ENCODE peak calls at places on chromosome 10, in eight cellular contexts. U is T-helper 1 cell; Y is astrocyte of the spinal cord; I is erythroblast; H is activated CD4-positive, CD25-positive, alpha-beta regulatory T cell treated with anti-CD3 and anti-CD28 coated beads, Interleukin-2, amount 50 U/mL, for 72 hours; V is foreskin fibroblast; F is NCI-H1105 treated with DMSO at 0.1 percent for 48 hours; C is central memory CD4-positive, alpha-beta T cell. M is an unnamed sample.

GRCh38 chr10:91194497-91195179 is 25.8 kb upstream of the PCGF5 start:
- DNase-seq in U (no peak), Y (peak; percentile 65), I (no peak), H (no peak), V (peak; percentile 78), F (no peak), C (no peak), M (peak; percentile 46)

GRCh38 chr10:119521443-119522204 is 20.9 kb downstream of the RGS10 start:
- DNase-seq in U (no peak), Y (peak; percentile 58), I (no peak), H (no peak), V (peak; percentile 81), F (no peak), C (no peak), M (peak; percentile 85)

GRCh38 chr10:121406823-121407545 is 191.3 kb downstream of the FGFR2 start:
- DNase-seq in U (no peak), Y (peak; percentile 5), I (no peak), H (no peak), V (no peak), F (no peak), C (no peak), M (no peak)

GRCh38 chr10:36441557-36441956 is 683.8 kb upstream of the ANKRD30A start:
- DNase-seq in U (no peak), Y (no peak), I (no peak), H (no peak), V (no peak), F (no peak), C (no peak), M (no peak)

GRCh38 chr10:28906934-28907333 is 229.6 kb downstream of the BAMBI start:
- DNase-seq in U (no peak), Y (no peak), I (no peak), H (no peak), V (no peak), F (no peak), C (no peak), M (peak; percentile 21)

GRCh38 chr10:109456566-109457361 is 466.5 kb downstream of the XPNPEP1 start:
- DNase-seq in U (no peak), Y (no peak), I (no peak), H (no peak), V (no peak), F (no peak), C (no peak), M (no peak)

GRCh38 chr10:48497965-48498770 is 106.7 kb downstream of the ARHGAP22 start:
- DNase-seq in U (no peak), Y (no peak), I (no peak), H (no peak), V (no peak), F (no peak), C (no peak), M (no peak)

GRCh38 chr10:93124580-93125318 is 51.1 kb downstream of the CYP26A1 start:
- DNase-seq in U (no peak), Y (no peak), I (no peak), H (no peak), V (no peak), F (no peak), C (peak; percentile 39), M (no peak)

GRCh38 chr10:74213571-74214162 is 62.6 kb downstream of the ADK start:
- DNase-seq in U (peak; percentile 30), Y (peak; percentile 63), I (peak; percentile 50), H (no peak), V (peak; percentile 79), F (peak; percentile 8), C (peak; percentile 32), M (peak; percentile 62)

GRCh38 chr10:83991986-83992753 is 147.1 kb upstream of the GHITM start:
- DNase-seq in U (no peak), Y (no peak), I (peak; percentile 15), H (no peak), V (no peak), F (peak; percentile 2), C (no peak), M (no peak)

GRCh38 chr10:35480150-35480549 is 125.0 kb upstream of the GJD4 start:
- DNase-seq in U (no peak), Y (no peak), I (no peak), H (no peak), V (no peak), F (no peak), C (no peak), M (no peak)

GRCh38 chr10:121527690-121528089 is 70.6 kb downstream of the FGFR2 start:
- DNase-seq in U (no peak), Y (peak; percentile 76), I (no peak), H (no peak), V (no peak), F (peak; percentile 13), C (no peak), M (no peak)

GRCh38 chr10:43192824-43193223 is 54.6 kb downstream of the CSGALNACT2 start:
- DNase-seq in U (no peak), Y (no peak), I (peak; percentile 32), H (no peak), V (peak; percentile 31), F (no peak), C (no peak), M (no peak)

GRCh38 chr10:92690211-92691041 is 671 bp downstream of the HHEX start:
- DNase-seq in U (peak; percentile 75), Y (peak; percentile 73), I (peak; percentile 58), H (peak; percentile 68), V (peak; percentile 85), F (peak; percentile 10), C (peak; percentile 49), M (peak; percentile 74)

GRCh38 chr10:84818956-84819355 is 490.6 kb downstream of the CCSER2 start:
- DNase-seq in U (no peak), Y (no peak), I (no peak), H (no peak), V (no peak), F (peak; percentile 32), C (no peak), M (no peak)

GRCh38 chr10:73837072-73837471 is 25.7 kb upstream of the NDST2 start:
- DNase-seq in U (no peak), Y (peak; percentile 47), I (no peak), H (no peak), V (peak; percentile 79), F (no peak), C (no peak), M (peak; percentile 61)

GRCh38 chr10:120428754-120429153 is 28.3 kb upstream of the PLPP4 start:
- DNase-seq in U (no peak), Y (peak; percentile 60), I (no peak), H (no peak), V (no peak), F (no peak), C (no peak), M (no peak)

GRCh38 chr10:88138319-88138848 is 275.0 kb downstream of the PTEN start:
- DNase-seq in U (peak; percentile 62), Y (no peak), I (no peak), H (no peak), V (no peak), F (no peak), C (no peak), M (no peak)

GRCh38 chr10:381805-382204 is 246.6 kb downstream of the ZMYND11 start:
- DNase-seq in U (peak; percentile 14), Y (no peak), I (no peak), H (no peak), V (no peak), F (no peak), C (peak; percentile 25), M (no peak)

GRCh38 chr10:21238044-21238443 is 287.4 kb downstream of the SKIDA1 start:
- DNase-seq in U (no peak), Y (no peak), I (no peak), H (no peak), V (no peak), F (no peak), C (no peak), M (no peak)

GRCh38 chr10:79246606-79247275 is 100.5 kb upstream of the PPIF start:
- DNase-seq in U (no peak), Y (no peak), I (no peak), H (no peak), V (peak; percentile 60), F (no peak), C (no peak), M (no peak)

GRCh38 chr10:7410800-7411670 is at the start of gene SFMBT2:
- DNase-seq in U (peak; percentile 78), Y (peak; percentile 66), I (peak; percentile 72), H (peak; percentile 66), V (peak; percentile 86), F (peak; percentile 20), C (peak; percentile 58), M (peak; percentile 70)

GRCh38 chr10:118343115-118343514 is 991 bp upstream of the FAM204A start:
- DNase-seq in U (no peak), Y (peak; percentile 1), I (no peak), H (no peak), V (peak; percentile 57), F (no peak), C (no peak), M (peak; percentile 59)

GRCh38 chr10:1454428-1454827 is 282.9 kb downstream of the ADARB2 start:
- DNase-seq in U (peak; percentile 16), Y (no peak), I (no peak), H (no peak), V (no peak), F (peak; percentile 9), C (no peak), M (no peak)

GRCh38 chr10:45418859-45419672 is 45.0 kb downstream of the ALOX5 start:
- DNase-seq in U (peak; percentile 81), Y (peak; percentile 10), I (peak; percentile 78), H (no peak), V (peak; percentile 59), F (no peak), C (peak; percentile 42), M (no peak)

GRCh38 chr10:69721690-69722310 is 79.9 kb upstream of the COL13A1 start:
- DNase-seq in U (no peak), Y (peak; percentile 80), I (no peak), H (no peak), V (no peak), F (no peak), C (no peak), M (no peak)

GRCh38 chr10:93757766-93758509 is at the start of gene LGI1:
- DNase-seq in U (no peak), Y (peak; percentile 5), I (no peak), H (no peak), V (no peak), F (no peak), C (no peak), M (no peak)

GRCh38 chr10:71864861-71865473 is 13.9 kb upstream of the PSAP start:
- DNase-seq in U (no peak), Y (peak; percentile 74), I (no peak), H (no peak), V (peak; percentile 89), F (no peak), C (no peak), M (peak; percentile 67)

GRCh38 chr10:80159166-80159888 is 26.8 kb downstream of the PLAC9 start:
- DNase-seq in U (no peak), Y (no peak), I (no peak), H (no peak), V (peak; percentile 38), F (no peak), C (no peak), M (no peak)

GRCh38 chr10:6177880-6178281 is 24.9 kb upstream of the PFKFB3 start:
- DNase-seq in U (no peak), Y (no peak), I (no peak), H (no peak), V (no peak), F (no peak), C (no peak), M (no peak)

GRCh38 chr10:99619090-99619800 is 994 bp downstream of the SLC25A28 start:
- DNase-seq in U (peak; percentile 55), Y (peak; percentile 25), I (peak; percentile 44), H (no peak), V (peak; percentile 30), F (no peak), C (peak; percentile 17), M (peak; percentile 12)

GRCh38 chr10:46523119-46523880 is 33.2 kb downstream of the GPRIN2 start:
- DNase-seq in U (no peak), Y (no peak), I (no peak), H (peak; percentile 23), V (no peak), F (no peak), C (no peak), M (no peak)

GRCh38 chr10:43689007-43689491 is 40.4 kb upstream of the ZNF32 start:
- DNase-seq in U (no peak), Y (no peak), I (no peak), H (no peak), V (no peak), F (no peak), C (no peak), M (no peak)

GRCh38 chr10:127649642-127650041 is 87.3 kb upstream of the FOXI2 start:
- DNase-seq in U (no peak), Y (no peak), I (peak; percentile 7), H (no peak), V (no peak), F (no peak), C (no peak), M (no peak)

M was measured in HCEC 1CT.